ENCODE peak calls at places on chromosome 18, in nine cellular contexts. A is right lobe of liver, D is OCI-LY7, S is heart left ventricle, T is sigmoid colon, O is psoas muscle, E is thyroid gland, C is MM.1S, Z is neural progenitor cell. G is an unnamed sample. For H3K4me1, the result is how much of the 10 kb centered on the place peaks cover.

GRCh38 chr18:60018801-60019462 is 119.1 kb downstream of the PMAIP1 start:
- DNase-seq in A (no peak), D (no peak), S (no peak), T (no peak), O (no peak), E (no peak), C (no peak), Z (no peak), G (no peak)

GRCh38 chr18:78528437-78529228 is 451.0 kb upstream of the SALL3 start:
- DNase-seq in A (no peak), D (no peak), S (no peak), T (no peak), O (no peak), E (no peak), C (no peak), Z (peak), G (no peak)

GRCh38 chr18:80196528-80197320 is 50.6 kb downstream of the PARD6G start:
- DNase-seq in A (no peak), D (no peak), S (no peak), T (peak), O (no peak), E (peak), C (no peak), Z (peak), G (no peak)

GRCh38 chr18:12497839-12498238 is 90.1 kb downstream of the PRELID3A start:
- DNase-seq in A (no peak), D (no peak), S (no peak), T (no peak), O (no peak), E (no peak), C (no peak), Z (no peak), G (no peak)

GRCh38 chr18:27447530-27447929 is 262.4 kb upstream of the CHST9 start:
- DNase-seq in A (no peak), D (no peak), S (no peak), T (no peak), O (no peak), E (no peak), C (no peak), Z (peak), G (no peak)

GRCh38 chr18:48573632-48574293 is 34.9 kb downstream of the CTIF start:
- DNase-seq in A (peak), D (no peak), S (no peak), T (no peak), O (no peak), E (no peak), C (no peak), Z (no peak), G (no peak)

GRCh38 chr18:13605901-13606300 is 120.5 kb downstream of the FAM210A start:
- DNase-seq in A (no peak), D (no peak), S (no peak), T (no peak), O (no peak), E (no peak), C (no peak), Z (no peak), G (no peak)

GRCh38 chr18:43158381-43158780 is 42.9 kb upstream of the RIT2 start:
- DNase-seq in A (no peak), D (no peak), S (no peak), T (no peak), O (no peak), E (no peak), C (no peak), Z (no peak), G (no peak)

GRCh38 chr18:41391616-41392610 is 563.1 kb upstream of the PIK3C3 start:
- DNase-seq in A (peak), D (no peak), S (peak), T (no peak), O (peak), E (peak), C (peak), Z (peak), G (no peak)

GRCh38 chr18:44927127-44927849 is 246.6 kb downstream of the SETBP1 start:
- DNase-seq in A (no peak), D (no peak), S (no peak), T (no peak), O (no peak), E (no peak), C (no peak), Z (no peak), G (no peak)

GRCh38 chr18:34661464-34662087 is 48.5 kb upstream of the DTNA start:
- DNase-seq in A (no peak), D (peak), S (no peak), T (no peak), O (no peak), E (no peak), C (peak), Z (peak), G (no peak)

GRCh38 chr18:48993586-48993985 is 42.8 kb upstream of the SMAD7 start:
- DNase-seq in A (no peak), D (no peak), S (peak), T (no peak), O (peak), E (no peak), C (no peak), Z (no peak), G (no peak)

GRCh38 chr18:10399465-10399864 is 55.0 kb upstream of the APCDD1 start:
- DNase-seq in A (no peak), D (no peak), S (no peak), T (no peak), O (no peak), E (no peak), C (no peak), Z (no peak), G (no peak)

GRCh38 chr18:3579701-3580100 is 129.7 kb downstream of the TGIF1 start:
- DNase-seq in A (no peak), D (no peak), S (no peak), T (no peak), O (no peak), E (no peak), C (no peak), Z (no peak), G (no peak)

GRCh38 chr18:65380571-65380970 is 370.2 kb upstream of the CDH7 start:
- DNase-seq in A (no peak), D (no peak), S (no peak), T (no peak), O (no peak), E (no peak), C (no peak), Z (no peak), G (no peak)

GRCh38 chr18:4074647-4075046 is 380.5 kb downstream of the DLGAP1 start:
- DNase-seq in A (no peak), D (no peak), S (no peak), T (no peak), O (no peak), E (no peak), C (no peak), Z (no peak), G (no peak)

GRCh38 chr18:12839526-12840196 is 44.4 kb downstream of the PTPN2 start:
- DNase-seq in A (no peak), D (peak), S (no peak), T (no peak), O (no peak), E (no peak), C (peak), Z (no peak), G (no peak)

GRCh38 chr18:63237911-63238710 is 81.5 kb downstream of the BCL2 start:
- DNase-seq in A (peak), D (no peak), S (no peak), T (no peak), O (peak), E (peak), C (no peak), Z (peak), G (no peak)

GRCh38 chr18:47280121-47280520 is 28.7 kb upstream of the SKOR2 start:
- DNase-seq in A (no peak), D (no peak), S (no peak), T (no peak), O (no peak), E (no peak), C (no peak), Z (no peak), G (no peak)

GRCh38 chr18:32360682-32361345 is 109.9 kb downstream of the GAREM1 start:
- DNase-seq in A (no peak), D (no peak), S (no peak), T (no peak), O (no peak), E (no peak), C (no peak), Z (no peak), G (no peak)

GRCh38 chr18:30016179-30016578 is 1026.4 kb downstream of the DSC3 start:
- DNase-seq in A (no peak), D (no peak), S (no peak), T (no peak), O (no peak), E (no peak), C (no peak), Z (no peak), G (no peak)

GRCh38 chr18:42365550-42365949 is 410.5 kb downstream of the PIK3C3 start:
- DNase-seq in A (no peak), D (no peak), S (no peak), T (no peak), O (no peak), E (no peak), C (no peak), Z (no peak), G (no peak)

GRCh38 chr18:62590799-62591640 is 68.2 kb downstream of the ZCCHC2 start:
- DNase-seq in A (no peak), D (no peak), S (no peak), T (no peak), O (no peak), E (no peak), C (no peak), Z (no peak), G (no peak)

GRCh38 chr18:13564579-13564978 is 161.8 kb downstream of the FAM210A start:
- DNase-seq in A (peak), D (no peak), S (peak), T (no peak), O (no peak), E (peak), C (no peak), Z (no peak), G (no peak)

GRCh38 chr18:55012041-55012440 is 52.8 kb upstream of the CCDC68 start:
- DNase-seq in A (no peak), D (no peak), S (no peak), T (no peak), O (no peak), E (no peak), C (no peak), Z (no peak), G (no peak)

GRCh38 chr18:49168970-49169619 is 218.3 kb upstream of the SMAD7 start:
- DNase-seq in A (peak), D (peak), S (no peak), T (no peak), O (no peak), E (peak), C (peak), Z (no peak), G (no peak)

GRCh38 chr18:6057604-6058003 is 162.3 kb upstream of the TMEM200C start:
- DNase-seq in A (no peak), D (no peak), S (no peak), T (no peak), O (no peak), E (no peak), C (no peak), Z (no peak), G (no peak)

GRCh38 chr18:54961016-54961423 is 1.8 kb upstream of the CCDC68 start:
- DNase-seq in A (no peak), D (no peak), S (no peak), T (no peak), O (no peak), E (no peak), C (no peak), Z (no peak), G (no peak)

GRCh38 chr18:62663731-62664336 is 51.5 kb upstream of the PHLPP1 start:
- DNase-seq in A (no peak), D (no peak), S (no peak), T (no peak), O (no peak), E (no peak), C (no peak), Z (no peak), G (no peak)

DNA sequence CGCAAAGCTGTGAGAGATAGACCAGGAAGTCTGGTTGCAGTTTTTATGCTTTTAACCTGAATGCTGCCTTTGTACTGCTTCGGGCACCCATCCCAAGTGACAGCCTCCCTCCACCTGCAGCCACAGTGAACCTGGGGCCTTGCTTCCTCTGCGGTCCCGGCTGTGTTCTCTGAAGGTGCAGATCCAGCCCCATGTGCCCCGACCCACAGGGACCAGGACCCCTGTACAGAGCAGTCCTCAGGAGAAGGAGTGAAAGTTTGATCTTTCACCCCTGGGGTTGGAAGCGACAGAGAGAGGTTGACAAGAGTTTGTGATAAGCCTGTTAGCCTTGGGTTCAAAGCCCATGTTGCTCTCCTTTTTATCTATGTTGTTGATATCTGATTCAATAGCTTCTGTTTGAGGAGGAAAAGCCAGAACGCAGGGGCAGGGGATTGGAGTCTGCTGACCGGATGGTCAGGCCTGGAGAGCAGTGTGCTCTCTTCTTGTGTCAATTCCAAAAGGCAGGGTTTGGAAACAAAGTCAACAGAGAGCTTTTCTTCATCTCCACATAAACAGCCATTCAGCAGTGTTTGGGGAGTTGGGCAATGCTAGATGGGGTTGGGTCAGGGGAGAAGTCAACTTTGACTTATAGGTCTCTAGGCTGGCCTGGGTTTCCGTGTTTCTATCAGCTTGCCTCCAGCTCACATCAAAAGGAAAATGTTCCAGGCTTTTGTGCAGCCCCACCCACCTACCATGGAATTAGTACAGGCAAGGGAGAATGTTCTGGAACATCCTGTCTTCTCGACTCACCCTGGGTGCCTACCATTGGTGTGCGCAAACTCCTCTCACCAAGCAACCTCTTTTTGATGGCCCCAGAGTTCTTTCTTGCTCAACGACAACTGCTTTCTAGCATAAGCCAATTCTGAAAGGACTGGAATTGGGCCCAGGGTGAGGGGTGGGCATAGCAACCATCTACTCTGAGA is 214.9 kb downstream of the ALPK2 start:
- DNase-seq in A (peak), D (no peak), S (no peak), T (no peak), O (no peak), E (no peak), C (no peak), Z (no peak), G (no peak)
- H3K27ac ChIP-seq in A (peak), D (no peak), S (no peak), T (no peak), O (no peak), E (no peak), C (no peak), Z (no peak), G (no peak)

DNA sequence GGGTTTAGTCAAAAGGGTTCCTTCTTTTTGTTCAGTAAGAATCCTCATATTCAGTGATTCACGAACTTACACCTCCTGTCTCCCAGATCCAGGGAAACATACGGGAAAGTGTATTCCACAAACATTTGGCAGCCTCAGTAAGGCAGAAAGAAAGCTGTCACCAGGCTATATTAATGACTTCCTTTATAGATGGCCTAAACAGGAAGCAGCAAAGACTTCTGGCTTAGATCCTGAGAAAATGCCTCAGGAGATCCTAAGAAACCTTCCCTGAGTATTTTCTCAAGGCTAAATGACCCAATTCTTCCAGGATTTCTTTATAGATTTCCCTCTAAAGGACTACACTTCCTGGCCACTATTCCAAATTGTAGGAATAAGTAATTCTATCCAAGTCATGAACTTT is 1995.5 kb upstream of the CELF4 start:
- DNase-seq in A (no peak), D (no peak), S (no peak), T (no peak), O (no peak), E (no peak), C (no peak), Z (no peak), G (no peak)
- H3K4me1 ChIP-seq in A (under half), D (under half), S (under half), T (under half), O (under half), E (under half), C (under half), Z (under half), G (under half)

DNA sequence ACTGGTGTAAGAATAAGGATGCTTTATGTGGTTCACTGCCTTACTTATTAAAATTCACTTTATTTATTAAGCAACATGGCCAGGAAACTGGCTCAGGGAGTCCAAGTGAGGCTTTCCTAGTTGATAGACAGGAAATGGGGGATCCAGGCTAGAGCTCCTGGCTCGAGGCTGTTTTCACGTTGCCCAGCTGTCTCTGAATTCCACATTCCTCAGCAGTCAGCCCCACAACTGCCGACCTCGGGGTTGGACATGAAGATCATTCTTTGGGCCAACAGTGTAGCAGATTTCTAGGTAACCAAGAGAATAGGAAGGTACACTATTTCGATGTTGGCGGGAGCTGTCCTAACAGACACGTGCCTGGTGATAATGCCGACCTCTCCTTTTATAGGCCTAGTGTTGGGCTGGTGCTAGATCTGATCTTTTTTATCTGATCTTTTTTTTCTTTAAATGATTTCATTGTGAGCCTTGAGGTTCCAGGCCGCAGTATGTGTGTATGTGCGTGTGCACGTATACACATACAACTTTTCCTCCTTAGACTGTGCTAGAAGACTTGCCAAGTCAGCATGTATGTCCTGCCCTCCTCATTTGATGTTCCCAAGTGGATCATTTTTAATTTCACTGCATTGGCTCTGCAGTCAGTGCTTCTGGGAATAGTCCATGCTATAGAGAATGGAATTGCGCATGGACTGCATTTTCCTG is 103.5 kb downstream of the CABLES1 start:
- DNase-seq in A (no peak), D (no peak), S (no peak), T (no peak), O (no peak), E (no peak), C (no peak), Z (no peak), G (no peak)
- H3K27ac ChIP-seq in A (peak), D (peak), S (peak), T (peak), O (no peak), E (peak), C (peak), Z (no peak), G (no peak)

GRCh38 chr18:9140984-9141383 is 4.4 kb downstream of the ANKRD12 start:
- DNase-seq in A (no peak), D (no peak), S (no peak), T (no peak), O (no peak), E (no peak), C (no peak), Z (no peak), G (no peak)

GRCh38 chr18:9139400-9140039 is 2.9 kb downstream of the ANKRD12 start:
- DNase-seq in A (no peak), D (no peak), S (no peak), T (no peak), O (no peak), E (no peak), C (no peak), Z (no peak), G (no peak)

GRCh38 chr18:9136315-9137141 is at the start of gene ANKRD12:
- DNase-seq in A (peak), D (peak), S (peak), T (peak), O (peak), E (peak), C (peak), Z (peak), G (peak)

GRCh38 chr18:9137168-9138066 is 836 bp downstream of the ANKRD12 start:
- DNase-seq in A (peak), D (peak), S (peak), T (peak), O (peak), E (peak), C (peak), Z (peak), G (peak)

DNA sequence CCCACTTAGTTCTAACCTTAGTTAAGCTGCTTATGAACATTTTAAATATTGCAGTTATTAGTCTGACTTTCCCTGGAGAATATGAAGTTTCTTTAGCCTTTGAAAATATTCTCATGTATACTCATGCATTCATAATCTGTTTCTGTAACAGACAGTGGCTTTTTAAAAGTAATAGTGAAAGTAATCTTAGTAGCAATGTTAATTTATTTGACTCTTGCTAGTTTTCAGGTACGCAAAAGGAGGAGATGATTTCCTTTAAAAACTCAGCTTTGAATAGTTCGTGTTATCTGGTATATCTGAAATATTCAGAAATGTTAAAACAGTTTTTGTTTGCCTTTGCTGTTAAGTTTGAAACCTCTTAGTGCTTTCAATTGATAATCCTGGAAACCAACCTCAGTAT is 3.8 kb downstream of the ANKRD12 start:
- DNase-seq in A (no peak), D (no peak), S (no peak), T (no peak), O (no peak), E (no peak), C (no peak), Z (no peak), G (no peak)
- H3K4me1 ChIP-seq in A (under half), D (half or more), S (half or more), T (under half), O (half or more), E (half or more), C (under half), Z (under half), G (under half)

GRCh38 chr18:36580874-36581750 is 247.7 kb downstream of the TPGS2 start:
- DNase-seq in A (no peak), D (no peak), S (no peak), T (no peak), O (no peak), E (no peak), C (no peak), Z (no peak), G (no peak)
- H3K27ac ChIP-seq in A (no peak), D (no peak), S (peak), T (peak), O (peak), E (no peak), C (no peak), Z (no peak), G (peak)

GRCh38 chr18:23133860-23134779 is 1.2 kb upstream of the CABLES1 start:
- DNase-seq in A (peak), D (peak), S (no peak), T (no peak), O (no peak), E (peak), C (peak), Z (peak), G (no peak)

GRCh38 chr18:23135679-23136325 is 517 bp downstream of the CABLES1 start:
- DNase-seq in A (peak), D (peak), S (peak), T (no peak), O (peak), E (peak), C (peak), Z (peak), G (no peak)

GRCh38 chr18:23136326-23137092 is 1.2 kb downstream of the CABLES1 start:
- DNase-seq in A (peak), D (no peak), S (peak), T (no peak), O (peak), E (peak), C (peak), Z (peak), G (no peak)

GRCh38 chr18:23137093-23137640 is 1.9 kb downstream of the CABLES1 start:
- DNase-seq in A (no peak), D (peak), S (no peak), T (no peak), O (no peak), E (peak), C (peak), Z (peak), G (no peak)

GRCh38 chr18:23134780-23135678 is at the start of gene CABLES1:
- DNase-seq in A (peak), D (peak), S (peak), T (peak), O (peak), E (peak), C (peak), Z (peak), G (no peak)
- H3K4me1 ChIP-seq in A (under half), D (half or more), S (under half), T (under half), O (under half), E (under half), C (under half), Z (under half), G (under half)